ENCODE peak calls at places on chromosomes 3 and 15, in six cellular contexts. M is H4, U is GM20000, L is ovary, I is uterus, G is GM10248. Y is an unnamed sample.

GRCh38 chr3:53860196-53860595 is 13.8 kb downstream of the IL17RB start:
- DNase-seq in M (no peak), U (no peak), L (no peak), I (no peak), G (no peak), Y (no peak)

GRCh38 chr15:59283717-59284336 is 77.2 kb downstream of the LDHAL6B start:
- DNase-seq in M (peak), U (no peak), L (no peak), I (no peak), G (no peak), Y (no peak)

GRCh38 chr3:128472462-128473179 is 5.9 kb upstream of the DNAJB8 start:
- DNase-seq in M (no peak), U (no peak), L (no peak), I (no peak), G (no peak), Y (no peak)

GRCh38 chr3:52481819-52482521 is 13.2 kb upstream of the STAB1 start:
- DNase-seq in M (no peak), U (no peak), L (peak), I (no peak), G (no peak), Y (peak)

GRCh38 chr3:159607856-159608255 is 380.8 kb upstream of the IL12A start:
- DNase-seq in M (no peak), U (no peak), L (no peak), I (no peak), G (no peak), Y (no peak)

GRCh38 chr15:40053234-40054055 is 14.5 kb upstream of the SRP14 start:
- DNase-seq in M (no peak), U (no peak), L (no peak), I (no peak), G (no peak), Y (no peak)

GRCh38 chr3:98259707-98260106 is 4.3 kb upstream of the OR5H6 start:
- DNase-seq in M (no peak), U (no peak), L (no peak), I (no peak), G (no peak), Y (no peak)

GRCh38 chr15:67064607-67065530 is 533 bp upstream of the SMAD3 start:
- DNase-seq in M (no peak), U (peak), L (no peak), I (peak), G (peak), Y (no peak)

GRCh38 chr15:96067677-96068076 is 262.8 kb upstream of the NR2F2 start:
- DNase-seq in M (no peak), U (no peak), L (no peak), I (no peak), G (no peak), Y (no peak)

GRCh38 chr15:58856090-58856489 is 77.4 kb downstream of the SLTM start:
- DNase-seq in M (no peak), U (no peak), L (no peak), I (no peak), G (no peak), Y (no peak)

GRCh38 chr3:165617134-165617533 is 220.1 kb downstream of the BCHE start:
- DNase-seq in M (no peak), U (no peak), L (no peak), I (no peak), G (no peak), Y (no peak)

GRCh38 chr3:32947466-32948238 is 3.8 kb upstream of the CCR4 start:
- DNase-seq in M (peak), U (peak), L (peak), I (peak), G (peak), Y (peak)

GRCh38 chr15:42456539-42456938 is 34.4 kb downstream of the ZNF106 start:
- DNase-seq in M (no peak), U (no peak), L (no peak), I (no peak), G (no peak), Y (no peak)

Y was measured in nephron progenitor cell.